ENCODE peak calls at places on chromosomes 2 and 18, in nine cellular contexts. A is spleen, Y is HCT116, U is IMR-90, I is A549, B is adrenal gland, T is K562, L is ovary, G is uterus. Q is an unnamed sample.
A peak's percentile ranks its signal among the peaks of the same experiment; 100 is the strongest.

GRCh38 chr2:60530660-60531276 is 22.7 kb downstream of the BCL11A start:
- DNase-seq in B (peak; percentile 56), L (no peak), A (no peak), I (no peak), T (peak; percentile 64), Y (no peak), G (peak; percentile 36), U (no peak), Q (no peak)

GRCh38 chr2:189013677-189014380 is 39.7 kb downstream of the COL3A1 start:
- DNase-seq in A (no peak), L (no peak), T (no peak), Y (no peak), I (no peak), G (no peak), B (no peak), U (peak; percentile 38), Q (no peak)

GRCh38 chr2:174654429-174654941 is 56.9 kb upstream of the WIPF1 start:
- DNase-seq in A (no peak), G (no peak), I (no peak), T (no peak), B (no peak), L (no peak), U (peak; percentile 33), Y (no peak), Q (no peak)

GRCh38 chr18:49757513-49758262 is 55.6 kb downstream of the ACAA2 start:
- DNase-seq in T (peak; percentile 33), A (no peak), G (no peak), U (no peak), Y (peak; percentile 28), B (no peak), I (no peak), L (no peak), Q (no peak)

GRCh38 chr2:97719362-97720155 is 6.2 kb downstream of the ZAP70 start:
- DNase-seq in Y (no peak), L (no peak), B (no peak), T (no peak), U (no peak), I (no peak), A (peak; percentile 64), G (no peak), Q (no peak)

GRCh38 chr2:86393521-86394490 is 47.4 kb upstream of the KDM3A start:
- DNase-seq in T (no peak), U (peak; percentile 22), I (no peak), A (no peak), Y (peak; percentile 12), G (no peak), B (no peak), L (no peak), Q (no peak)

GRCh38 chr2:233115121-233115520 is 55.0 kb downstream of the INPP5D start:
- DNase-seq in I (no peak), A (no peak), L (no peak), B (no peak), Y (no peak), T (no peak), U (no peak), G (no peak), Q (no peak)

GRCh38 chr2:178320011-178320410 is 125.7 kb downstream of the OSBPL6 start:
- DNase-seq in I (no peak), B (no peak), G (no peak), Y (no peak), U (no peak), A (no peak), L (no peak), T (no peak), Q (no peak)

GRCh38 chr2:107174126-107174525 is 288.2 kb upstream of the ST6GAL2 start:
- DNase-seq in A (no peak), L (no peak), U (no peak), B (no peak), G (no peak), Y (no peak), T (no peak), I (no peak), Q (no peak)

GRCh38 chr2:221958224-221958623 is 340.6 kb downstream of the PAX3 start:
- DNase-seq in B (no peak), G (no peak), I (no peak), L (no peak), Y (no peak), U (no peak), A (no peak), T (no peak), Q (no peak)

DNA sequence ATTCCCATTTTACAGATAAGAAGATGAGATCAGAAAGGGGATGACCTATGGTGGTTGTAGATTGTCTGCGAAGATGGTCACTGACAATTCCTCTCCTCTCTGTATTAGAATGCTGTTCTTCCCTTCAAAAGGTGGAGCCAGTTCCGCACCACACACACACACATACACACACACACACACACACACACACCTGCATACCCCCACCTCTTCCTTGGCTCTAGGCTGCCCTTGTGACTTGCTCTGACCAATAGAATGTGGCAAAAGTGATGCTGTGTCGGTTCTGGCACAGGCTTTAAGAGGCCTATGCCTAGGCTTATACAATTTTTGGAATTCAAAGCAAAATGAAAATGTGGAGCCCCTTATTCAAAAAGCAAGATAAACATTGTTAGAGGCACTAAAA is 88.0 kb downstream of the ZFP36L2 start:
- DNase-seq in I (no peak), G (no peak), Y (no peak), U (no peak), A (peak; percentile 4), L (peak; percentile 8), T (no peak), B (no peak), Q (no peak)
- H3K27ac ChIP-seq in I (peak overlapping the region; percentile 66), G (peak overlapping the region; percentile 69), Y (no peak overlapping the region), U (no peak overlapping the region), A (no peak overlapping the region), L (no peak overlapping the region), T (no peak overlapping the region), B (no peak overlapping the region), Q (no peak overlapping the region)

DNA sequence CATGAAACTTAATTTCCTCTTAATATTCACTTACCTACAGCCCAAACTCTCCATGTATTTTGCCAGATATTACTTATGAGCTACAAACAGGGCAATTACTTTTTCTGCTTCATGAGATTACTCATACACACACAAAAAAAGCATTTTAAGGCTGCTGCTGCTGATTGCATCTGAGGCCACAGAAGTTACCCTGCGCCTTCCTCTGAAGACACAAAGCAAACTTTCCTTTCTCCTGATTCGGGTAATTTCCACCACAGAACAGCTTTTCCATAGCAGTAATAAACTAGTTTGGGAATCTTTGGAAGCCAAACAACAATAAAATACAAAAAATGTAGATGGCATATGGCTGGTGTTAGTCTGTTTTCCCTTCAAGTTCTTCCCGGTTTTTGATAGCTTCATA is 6.2 kb downstream of the TTC32 start:
- DNase-seq in T (peak; percentile 56), I (no peak), G (no peak), A (no peak), U (no peak), B (no peak), Y (no peak), L (no peak), Q (no peak)
- TF ChIP-seq POLR2A in T (no peak), I (no peak), G (no peak), A (no peak), U (no peak), B (no peak), Y (no peak), L (no peak), Q (no peak)

GRCh38 chr2:28766070-28766469 is 14.4 kb downstream of the PPP1CB start:
- DNase-seq in I (no peak), A (no peak), Y (no peak), U (no peak), G (no peak), L (no peak), T (no peak), B (no peak), Q (no peak)
- H3K4me1 ChIP-seq in I (peaks cover 8% of the 10 kb centered on the region), A (peaks cover 100% of the 10 kb centered on the region), Y (no peaks in the 10 kb centered on the region), U (peaks cover 5% of the 10 kb centered on the region), G (peaks cover 14% of the 10 kb centered on the region), L (peaks cover 12% of the 10 kb centered on the region), T (no peaks in the 10 kb centered on the region), B (peaks cover 64% of the 10 kb centered on the region), Q (peaks cover 72% of the 10 kb centered on the region)

DNA sequence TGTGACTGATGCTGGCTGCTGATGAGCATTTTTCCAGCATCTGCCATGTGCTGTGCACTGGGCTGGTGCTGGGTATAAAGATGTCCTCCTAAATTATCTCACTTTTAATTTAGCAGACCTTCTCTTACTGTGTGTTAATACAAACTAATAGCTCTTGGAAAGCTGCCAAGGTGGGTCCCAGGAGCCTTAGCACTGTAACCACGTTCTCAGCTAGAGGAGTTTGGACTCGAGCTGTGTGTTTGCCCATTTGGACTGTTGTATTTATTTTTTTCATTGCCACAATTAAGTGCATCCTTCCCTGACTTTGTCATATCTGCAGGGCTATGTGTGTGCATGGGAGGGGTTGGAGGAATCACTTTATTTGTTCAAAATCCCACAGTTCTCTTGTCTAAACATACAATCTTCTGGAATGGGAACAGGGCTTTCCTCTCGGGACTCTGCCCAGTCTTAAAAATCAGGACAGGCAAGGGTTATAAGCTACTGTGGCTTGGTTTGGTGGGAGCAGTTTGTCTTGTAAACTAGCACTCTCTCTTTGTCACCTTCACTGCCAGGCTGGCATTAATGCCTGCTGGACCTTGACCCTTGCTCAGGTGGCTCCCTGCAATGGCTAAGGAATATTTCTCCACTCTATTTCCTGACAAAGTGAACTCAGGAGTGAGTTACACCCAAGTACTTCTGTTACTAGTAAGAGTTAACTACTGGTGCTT is 129.7 kb upstream of the MGAT5 start:
- DNase-seq in U (peak; percentile 22), Y (no peak), G (no peak), I (no peak), T (peak; percentile 28), B (no peak), A (no peak), L (no peak), Q (no peak)
- H3K27ac ChIP-seq in U (peak overlapping the region; percentile 13), Y (no peak overlapping the region), G (no peak overlapping the region), I (no peak overlapping the region), T (no peak overlapping the region), B (no peak overlapping the region), A (no peak overlapping the region), L (no peak overlapping the region), Q (no peak overlapping the region)

DNA sequence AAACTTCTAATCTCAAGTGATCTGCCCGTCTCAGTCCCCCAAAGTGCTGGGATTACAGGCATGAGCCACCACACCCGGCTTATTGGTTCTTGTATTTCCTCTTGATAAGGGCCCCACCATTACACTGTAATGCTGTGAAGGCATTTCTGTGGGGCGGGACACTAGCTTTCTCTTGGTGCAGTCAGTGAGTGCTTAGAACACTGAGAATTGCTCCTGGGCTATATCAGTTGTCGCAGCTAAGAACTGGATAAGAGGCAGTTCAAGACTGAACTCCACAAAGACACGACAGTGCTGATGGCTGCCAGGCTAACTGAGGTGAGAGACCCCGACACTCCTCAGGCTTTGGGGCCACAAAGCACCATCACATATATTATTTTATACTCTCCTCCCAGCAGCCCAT is 2.1 kb downstream of the KHK start:
- DNase-seq in B (no peak), G (no peak), Y (no peak), T (peak; percentile 52), A (peak; percentile 9), I (no peak), U (no peak), L (no peak), Q (no peak)
- TF ChIP-seq POLR2A in B (no peak), G (no peak), Y (no peak), T (no peak), A (no peak), I (no peak), U (no peak), L (no peak), Q (no peak)

Q was measured in upper lobe of left lung.